ENCODE peak calls at places on chromosome 6, in five cellular contexts. H is IMR-90; W is CD8-positive, alpha-beta T cell; G is colonic mucosa; A is A549. M is an unnamed sample. For H3K4me1, the result is how much of the 10 kb centered on the place peaks cover.

GRCh38 chr6:47752801-47753200 is 29.0 kb upstream of the OPN5 start:
- DNase-seq in A (no peak), W (no peak), G (no peak), H (no peak), M (no peak)

GRCh38 chr6:14612016-14612415 is 494.4 kb downstream of the CD83 start:
- DNase-seq in H (peak), W (no peak), G (no peak), A (no peak), M (no peak)

GRCh38 chr6:73823046-73823735 is 127.2 kb downstream of the CD109 start:
- DNase-seq in A (no peak), H (no peak), W (no peak), G (no peak), M (no peak)

GRCh38 chr6:135266675-135267074 is 85.6 kb downstream of the MYB start:
- DNase-seq in H (no peak), A (no peak), G (peak), W (no peak), M (no peak)

GRCh38 chr6:25137497-25137896 is 141.7 kb upstream of the CARMIL1 start:
- DNase-seq in W (no peak), H (no peak), G (no peak), A (no peak), M (no peak)

GRCh38 chr6:135534773-135535380 is 37.3 kb upstream of the AHI1 start:
- DNase-seq in H (peak), G (no peak), A (no peak), W (no peak), M (no peak)

GRCh38 chr6:150622941-150623874 is 23.5 kb downstream of the PLEKHG1 start:
- DNase-seq in A (no peak), G (no peak), W (no peak), H (no peak), M (no peak)

GRCh38 chr6:47195251-47195650 is 114.5 kb downstream of the TNFRSF21 start:
- DNase-seq in G (no peak), A (no peak), W (no peak), H (peak), M (no peak)

GRCh38 chr6:56752534-56752933 is 109.8 kb upstream of the DST start:
- DNase-seq in H (peak), W (no peak), A (no peak), G (no peak), M (no peak)

DNA sequence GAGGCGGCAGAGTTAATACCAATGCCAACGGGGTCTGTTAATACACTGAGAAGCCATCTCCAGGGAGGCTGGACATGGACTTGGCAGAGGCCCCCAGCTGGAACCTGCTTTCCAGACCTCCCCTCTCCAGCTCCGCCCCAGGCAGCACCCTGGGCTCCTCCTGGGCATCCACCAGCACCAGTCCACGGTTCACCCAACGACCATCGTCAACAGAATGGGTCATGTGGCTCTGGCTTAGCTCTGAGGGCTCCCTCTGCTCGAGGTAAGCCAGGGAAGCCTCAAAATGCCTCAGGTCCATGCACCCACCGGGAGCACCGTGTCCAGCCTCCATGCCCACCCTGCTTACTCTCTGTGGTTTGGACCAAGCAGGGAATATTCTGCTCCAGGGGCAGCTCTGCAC is 40.5 kb downstream of the WDR27 start:
- DNase-seq in W (no peak), A (no peak), G (no peak), H (no peak), M (no peak)
- H3K27ac ChIP-seq in W (no peak), A (no peak), G (no peak), H (no peak), M (no peak)

GRCh38 chr6:16129623-16130243 is 847 bp downstream of the MYLIP start:
- DNase-seq in A (no peak), G (peak), H (peak), W (peak), M (peak)
- TF ChIP-seq CTCF in A (no peak), G (no peak), H (no peak), W (no peak), M (no peak)

GRCh38 chr6:15989397-15989796 is 139.5 kb upstream of the MYLIP start:
- DNase-seq in W (no peak), G (no peak), A (no peak), H (no peak), M (no peak)

GRCh38 chr6:15990179-15990578 is 138.7 kb upstream of the MYLIP start:
- DNase-seq in G (no peak), H (no peak), W (no peak), A (no peak), M (no peak)

GRCh38 chr6:15985354-15985995 is 143.4 kb upstream of the MYLIP start:
- DNase-seq in A (no peak), G (no peak), W (no peak), H (no peak), M (no peak)

GRCh38 chr6:15987569-15987968 is 141.3 kb upstream of the MYLIP start:
- DNase-seq in W (no peak), A (no peak), H (peak), G (no peak), M (no peak)

DNA sequence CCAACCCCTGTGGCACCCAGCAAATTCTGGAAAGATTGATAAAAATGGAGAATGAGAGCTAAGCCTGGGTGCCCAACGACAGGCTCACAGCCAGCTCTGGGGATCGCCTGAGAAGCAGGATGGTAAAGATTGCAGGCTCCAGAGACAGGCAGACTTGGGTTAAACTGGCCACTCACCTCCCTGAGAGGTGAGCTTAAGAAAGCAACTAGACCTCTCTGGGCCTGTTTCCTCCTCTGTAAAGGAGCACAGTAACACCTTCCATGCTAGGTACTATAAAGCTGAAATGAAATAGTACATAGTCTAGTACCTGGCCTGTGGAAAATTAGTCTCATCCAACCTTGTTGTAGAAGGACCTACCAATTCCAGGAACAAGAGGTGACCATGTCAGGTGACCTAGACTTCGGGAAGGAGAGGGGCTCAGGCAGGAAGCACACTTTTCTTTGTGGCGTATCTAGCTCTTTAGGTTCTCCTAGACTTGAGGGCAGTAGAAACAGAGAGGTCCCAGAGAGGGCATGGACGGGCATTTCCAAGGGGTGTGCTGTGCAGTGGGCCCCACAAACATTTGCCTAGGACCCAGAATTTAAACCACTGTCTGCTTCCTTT is 142.8 kb upstream of the MYLIP start:
- DNase-seq in G (no peak), H (no peak), W (no peak), A (no peak), M (no peak)
- H3K4me1 ChIP-seq in G (under half), H (under half), W (under half), A (under half), M (under half)

DNA sequence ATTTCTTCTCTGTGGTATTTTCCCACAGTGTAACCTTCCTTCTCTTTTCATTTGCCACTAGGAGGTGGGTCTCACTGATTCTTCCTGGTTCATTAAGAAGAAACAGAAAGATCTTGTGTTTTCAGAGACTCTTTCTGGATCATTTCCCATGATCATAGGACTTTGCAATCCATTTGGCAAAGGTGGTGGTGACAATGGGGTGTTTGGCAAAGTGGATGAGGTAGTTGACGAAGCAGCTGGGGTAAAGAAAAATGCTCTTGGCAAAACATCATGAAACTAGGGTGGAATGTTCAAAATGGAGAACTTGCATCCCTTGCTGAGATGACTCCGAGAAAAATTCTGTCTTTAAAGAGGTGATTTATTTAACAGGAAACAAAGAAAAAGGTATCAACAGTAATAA is 50.6 kb downstream of the TRAF3IP2 start:
- DNase-seq in W (no peak), H (peak), A (no peak), G (no peak), M (no peak)
- H3K27ac ChIP-seq in W (no peak), H (peak), A (no peak), G (no peak), M (peak)

GRCh38 chr6:11121851-11122250 is 10.3 kb upstream of the ERVFRD-1 start:
- DNase-seq in G (no peak), W (no peak), H (no peak), A (no peak), M (no peak)

GRCh38 chr6:11122380-11122779 is 10.9 kb upstream of the ERVFRD-1 start:
- DNase-seq in G (peak), A (no peak), H (no peak), W (no peak), M (no peak)

GRCh38 chr6:11126876-11127275 is 15.4 kb upstream of the ERVFRD-1 start:
- DNase-seq in H (peak), A (no peak), G (peak), W (no peak), M (no peak)

GRCh38 chr6:11120273-11121005 is 8.9 kb upstream of the ERVFRD-1 start:
- DNase-seq in A (no peak), G (no peak), W (no peak), H (peak), M (no peak)

GRCh38 chr6:11123978-11124377 is 12.5 kb upstream of the ERVFRD-1 start:
- DNase-seq in A (no peak), G (no peak), W (no peak), H (no peak), M (no peak)
- TF ChIP-seq CTCF in A (no peak), G (no peak), W (no peak), H (no peak), M (no peak)

GRCh38 chr6:31664790-31665500 is at the start of gene GPANK1:
- DNase-seq in G (peak), A (peak), W (peak), H (peak), M (peak)
- H3K4me1 ChIP-seq in G (under half), A (under half), W (under half), H (under half), M (under half)

DNA sequence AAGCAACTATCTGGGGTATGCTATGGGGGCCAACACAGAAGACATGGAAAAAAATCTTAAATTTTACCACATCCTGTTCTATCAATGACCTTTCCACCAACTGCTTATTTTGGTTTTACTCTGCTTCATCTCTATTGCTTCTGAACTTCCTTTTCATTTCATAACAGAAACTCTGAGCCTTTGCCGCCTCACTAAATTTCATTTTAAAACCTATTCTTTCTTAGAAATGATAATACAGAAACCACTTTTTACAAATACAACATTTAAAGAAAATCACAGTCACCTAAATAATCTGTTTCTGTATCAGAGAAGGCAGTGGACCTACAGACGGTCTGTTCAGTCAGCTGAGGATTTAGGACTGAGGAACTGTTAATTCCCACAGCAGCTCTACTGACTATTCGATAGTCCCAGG is 117.5 kb downstream of the KCNQ5 start:
- DNase-seq in H (no peak), G (no peak), W (no peak), A (no peak), M (no peak)
- H3K27ac ChIP-seq in H (no peak), G (no peak), W (no peak), A (no peak), M (no peak)

GRCh38 chr6:125031385-125031784 is 69.1 kb downstream of the RNF217 start:
- DNase-seq in A (no peak), W (no peak), H (no peak), G (no peak), M (no peak)
- TF ChIP-seq CTCF in A (no peak), W (no peak), H (no peak), G (no peak), M (no peak)

DNA sequence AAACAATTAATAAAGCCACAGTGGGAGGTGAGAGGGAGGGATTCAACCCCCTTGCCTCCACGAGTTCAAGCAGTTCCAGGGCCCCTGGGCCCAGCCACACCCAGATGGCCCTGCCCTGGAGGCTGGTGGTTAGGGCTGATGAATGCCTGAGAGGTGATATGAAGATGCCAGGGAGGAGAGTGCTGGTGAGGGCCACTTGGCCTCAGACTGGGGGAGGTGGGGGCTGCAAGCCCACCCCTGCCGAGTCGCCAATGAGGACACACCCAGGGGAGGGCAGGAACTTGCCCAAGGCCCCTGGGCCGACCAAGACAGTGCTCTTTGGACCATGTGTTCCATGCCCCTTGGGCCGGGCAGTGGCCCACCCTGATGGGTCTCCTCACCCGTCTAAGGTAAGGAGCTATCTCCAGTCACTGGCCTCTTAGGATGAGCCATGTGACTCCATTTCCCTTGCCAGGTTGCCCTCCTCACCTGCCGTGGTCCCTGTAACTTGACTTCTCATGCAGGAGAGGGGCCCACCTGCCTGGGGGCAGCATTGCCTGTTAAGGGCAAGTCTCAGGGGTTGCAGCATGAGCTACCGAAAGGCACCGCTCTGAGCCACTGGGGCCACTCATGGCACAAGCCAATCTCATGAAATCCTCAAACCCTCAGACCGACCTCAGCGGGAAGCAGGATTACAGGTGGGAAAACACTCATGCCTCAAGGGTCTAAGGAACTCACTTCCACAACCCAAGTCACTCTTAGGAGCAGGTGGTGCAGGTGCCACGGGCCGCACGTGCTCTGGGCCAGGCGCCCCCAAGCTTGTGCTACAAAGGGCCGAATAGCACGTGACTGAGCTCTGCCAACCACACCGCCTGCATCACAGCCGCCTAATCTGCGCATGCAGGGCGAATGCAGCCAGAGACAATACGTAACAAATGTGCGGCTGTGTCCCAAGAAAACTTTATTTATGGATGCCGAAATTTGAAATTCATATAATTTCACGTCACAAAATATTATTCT is 147.4 kb upstream of the MLN start:
- DNase-seq in H (no peak), W (no peak), A (no peak), G (peak), M (no peak)
- H3K4me1 ChIP-seq in H (under half), W (under half), A (under half), G (under half), M (under half)

M was measured in uterus.